ENCODE peak calls at places on chromosomes 6 and 20, in four cellular contexts. One of them, this sample, is unnamed. For H3K4me1, the result is how much of the 10 kb centered on the place peaks cover.

GRCh38 chr20:46414608-46415007 is 8.2 kb upstream of the ELMO2 start:
- DNase-seq in colonic mucosa: no peak
- DNase-seq in left lung: no peak
- DNase-seq in tibial artery: no peak
- DNase-seq in this sample: no peak

GRCh38 chr6:122381494-122382083 is 17.9 kb upstream of the HSF2 start:
- DNase-seq in colonic mucosa: peak
- DNase-seq in left lung: no peak
- DNase-seq in tibial artery: no peak
- DNase-seq in this sample: no peak

GRCh38 chr6:162442675-162443074 is 284.9 kb downstream of the PRKN start:
- DNase-seq in colonic mucosa: no peak
- DNase-seq in left lung: no peak
- DNase-seq in tibial artery: no peak
- DNase-seq in this sample: no peak

GRCh38 chr6:135826225-135826804 is 25.2 kb upstream of the PDE7B start:
- DNase-seq in colonic mucosa: no peak
- DNase-seq in left lung: no peak
- DNase-seq in tibial artery: no peak
- DNase-seq in this sample: no peak

GRCh38 chr6:14441371-14441781 is 323.8 kb downstream of the CD83 start:
- DNase-seq in colonic mucosa: no peak
- DNase-seq in left lung: no peak
- DNase-seq in tibial artery: no peak
- DNase-seq in this sample: no peak

GRCh38 chr6:24543683-24544082 is 48.9 kb downstream of the ALDH5A1 start:
- DNase-seq in colonic mucosa: no peak
- DNase-seq in left lung: no peak
- DNase-seq in tibial artery: no peak
- DNase-seq in this sample: no peak

GRCh38 chr6:133590814-133591213 is 298.1 kb upstream of the TCF21 start:
- DNase-seq in colonic mucosa: no peak
- DNase-seq in left lung: no peak
- DNase-seq in tibial artery: no peak
- DNase-seq in this sample: no peak

GRCh38 chr20:34871966-34872603 is 571 bp downstream of the GGT7 start:
- DNase-seq in colonic mucosa: no peak
- DNase-seq in left lung: no peak
- DNase-seq in tibial artery: no peak
- DNase-seq in this sample: no peak

GRCh38 chr6:45498620-45499019 is 120.9 kb upstream of the SUPT3H start:
- DNase-seq in colonic mucosa: no peak
- DNase-seq in left lung: no peak
- DNase-seq in tibial artery: no peak
- DNase-seq in this sample: no peak

GRCh38 chr20:23050847-23051627 is 1.6 kb upstream of the THBD start:
- DNase-seq in colonic mucosa: peak
- DNase-seq in left lung: peak
- DNase-seq in tibial artery: peak
- DNase-seq in this sample: peak

GRCh38 chr6:53357576-53358343 is 9.0 kb upstream of the ELOVL5 start:
- DNase-seq in colonic mucosa: no peak
- DNase-seq in left lung: no peak
- DNase-seq in tibial artery: no peak
- DNase-seq in this sample: no peak

GRCh38 chr20:40711078-40711477 is 22.0 kb upstream of the MAFB start:
- DNase-seq in colonic mucosa: no peak
- DNase-seq in left lung: no peak
- DNase-seq in tibial artery: no peak
- DNase-seq in this sample: no peak

GRCh38 chr20:53608071-53608455 is 14.4 kb upstream of the ZNF217 start:
- DNase-seq in colonic mucosa: no peak
- DNase-seq in left lung: no peak
- DNase-seq in tibial artery: no peak
- DNase-seq in this sample: peak

GRCh38 chr20:57941572-57942381 is 232.0 kb upstream of the PMEPA1 start:
- DNase-seq in colonic mucosa: peak
- DNase-seq in left lung: no peak
- DNase-seq in tibial artery: no peak
- DNase-seq in this sample: no peak

GRCh38 chr20:13280609-13281324 is 59.7 kb downstream of the ISM1 start:
- DNase-seq in colonic mucosa: no peak
- DNase-seq in left lung: no peak
- DNase-seq in tibial artery: no peak
- DNase-seq in this sample: no peak

GRCh38 chr20:17657898-17658647 is 24.0 kb downstream of the RRBP1 start:
- DNase-seq in colonic mucosa: no peak
- DNase-seq in left lung: no peak
- DNase-seq in tibial artery: peak
- DNase-seq in this sample: no peak

GRCh38 chr20:44600301-44600700 is 17.9 kb downstream of the PKIG start:
- DNase-seq in colonic mucosa: no peak
- DNase-seq in left lung: no peak
- DNase-seq in tibial artery: no peak
- DNase-seq in this sample: no peak

GRCh38 chr20:44603327-44603726 is 20.9 kb downstream of the PKIG start:
- DNase-seq in colonic mucosa: no peak
- DNase-seq in left lung: no peak
- DNase-seq in tibial artery: no peak
- DNase-seq in this sample: no peak

GRCh38 chr20:44599715-44600114 is 17.3 kb downstream of the PKIG start:
- DNase-seq in colonic mucosa: no peak
- DNase-seq in left lung: no peak
- DNase-seq in tibial artery: no peak
- DNase-seq in this sample: no peak

GRCh38 chr20:44600758-44601562 is 18.6 kb downstream of the PKIG start:
- DNase-seq in colonic mucosa: no peak
- DNase-seq in left lung: no peak
- DNase-seq in tibial artery: peak
- DNase-seq in this sample: no peak

GRCh38 chr20:44601801-44602204 is 19.4 kb downstream of the PKIG start:
- DNase-seq in colonic mucosa: no peak
- DNase-seq in left lung: no peak
- DNase-seq in tibial artery: peak
- DNase-seq in this sample: peak
- H3K4me1 ChIP-seq in colonic mucosa: under half
- H3K4me1 ChIP-seq in left lung: half or more
- H3K4me1 ChIP-seq in tibial artery: half or more
- H3K4me1 ChIP-seq in this sample: under half

DNA sequence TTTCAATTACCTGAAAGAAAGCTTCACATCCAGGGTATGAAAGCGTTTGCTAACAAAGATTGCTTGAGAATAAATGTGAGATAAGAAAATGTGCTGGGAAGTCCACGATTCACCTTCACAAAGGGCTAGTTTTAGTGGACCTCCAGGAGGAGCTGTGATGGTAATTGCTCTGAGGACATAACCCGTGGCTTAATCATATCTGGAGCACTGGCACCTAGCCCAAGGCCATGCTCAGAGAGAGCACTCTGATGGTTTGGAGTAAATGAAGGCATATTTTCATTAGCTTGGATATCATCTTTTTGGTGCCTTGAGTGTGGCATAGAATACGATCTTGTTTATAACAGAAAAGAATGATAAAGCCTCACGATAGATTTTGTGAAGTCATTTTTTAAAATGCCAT is 46.9 kb upstream of the BACH2 start:
- DNase-seq in colonic mucosa: no peak
- DNase-seq in left lung: no peak
- DNase-seq in tibial artery: no peak
- DNase-seq in this sample: no peak
- TF ChIP-seq CTCF in colonic mucosa: no peak
- TF ChIP-seq CTCF in left lung: no peak
- TF ChIP-seq CTCF in tibial artery: no peak
- TF ChIP-seq CTCF in this sample: no peak

DNA sequence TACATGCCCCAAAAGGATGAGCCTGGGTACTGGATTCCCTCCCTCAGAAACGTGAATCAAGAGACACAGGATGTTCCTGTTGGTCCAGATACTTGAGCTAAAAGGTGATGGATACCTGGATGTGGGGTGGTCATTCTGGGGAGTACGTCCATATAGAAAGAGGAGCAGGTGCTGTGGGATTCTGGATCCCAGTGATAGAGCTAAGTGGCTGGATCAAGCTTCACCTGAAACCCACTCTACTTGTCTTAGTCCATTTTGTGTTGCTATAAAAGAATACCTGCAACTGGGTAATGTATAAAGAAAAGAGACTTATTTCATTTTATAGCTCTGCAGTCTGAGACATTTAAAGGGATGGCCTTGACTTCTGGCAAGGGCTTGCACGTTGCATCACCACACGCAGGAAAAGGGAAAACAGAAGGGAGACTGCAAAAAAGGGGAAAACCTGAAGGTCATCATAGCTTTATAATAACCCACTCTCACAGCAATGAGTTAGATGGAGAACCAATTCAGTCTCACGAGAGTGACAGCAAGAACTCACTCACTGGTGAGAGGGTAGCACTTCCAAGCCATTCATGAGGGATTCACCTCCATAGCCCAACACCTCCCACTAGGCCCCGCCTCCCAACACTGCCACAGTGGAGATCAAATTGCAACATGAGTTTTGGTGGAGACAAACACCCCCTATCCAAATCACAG is 31.2 kb downstream of the RIPOR3 start:
- DNase-seq in colonic mucosa: no peak
- DNase-seq in left lung: no peak
- DNase-seq in tibial artery: no peak
- DNase-seq in this sample: no peak
- H3K4me1 ChIP-seq in colonic mucosa: under half
- H3K4me1 ChIP-seq in left lung: under half
- H3K4me1 ChIP-seq in tibial artery: half or more
- H3K4me1 ChIP-seq in this sample: half or more

DNA sequence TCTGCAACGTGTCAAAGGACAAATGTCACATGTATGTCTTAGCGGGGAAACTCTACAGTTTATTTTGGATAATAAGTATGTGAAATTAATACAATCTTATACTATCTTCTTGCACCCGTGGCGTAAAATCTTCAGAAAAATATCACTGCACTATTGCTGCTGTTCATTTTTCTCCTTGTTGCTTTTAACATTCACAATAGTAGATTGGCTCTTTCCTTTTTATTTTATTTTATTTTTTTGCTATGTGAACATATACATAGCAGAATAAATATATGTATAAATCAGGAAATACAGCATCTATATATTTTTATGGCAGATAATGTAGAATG is 15.4 kb downstream of the GPR31 start:
- DNase-seq in colonic mucosa: no peak
- DNase-seq in left lung: no peak
- DNase-seq in tibial artery: no peak
- DNase-seq in this sample: no peak
- TF ChIP-seq CTCF in colonic mucosa: no peak
- TF ChIP-seq CTCF in left lung: no peak
- TF ChIP-seq CTCF in tibial artery: no peak
- TF ChIP-seq CTCF in this sample: peak

DNA sequence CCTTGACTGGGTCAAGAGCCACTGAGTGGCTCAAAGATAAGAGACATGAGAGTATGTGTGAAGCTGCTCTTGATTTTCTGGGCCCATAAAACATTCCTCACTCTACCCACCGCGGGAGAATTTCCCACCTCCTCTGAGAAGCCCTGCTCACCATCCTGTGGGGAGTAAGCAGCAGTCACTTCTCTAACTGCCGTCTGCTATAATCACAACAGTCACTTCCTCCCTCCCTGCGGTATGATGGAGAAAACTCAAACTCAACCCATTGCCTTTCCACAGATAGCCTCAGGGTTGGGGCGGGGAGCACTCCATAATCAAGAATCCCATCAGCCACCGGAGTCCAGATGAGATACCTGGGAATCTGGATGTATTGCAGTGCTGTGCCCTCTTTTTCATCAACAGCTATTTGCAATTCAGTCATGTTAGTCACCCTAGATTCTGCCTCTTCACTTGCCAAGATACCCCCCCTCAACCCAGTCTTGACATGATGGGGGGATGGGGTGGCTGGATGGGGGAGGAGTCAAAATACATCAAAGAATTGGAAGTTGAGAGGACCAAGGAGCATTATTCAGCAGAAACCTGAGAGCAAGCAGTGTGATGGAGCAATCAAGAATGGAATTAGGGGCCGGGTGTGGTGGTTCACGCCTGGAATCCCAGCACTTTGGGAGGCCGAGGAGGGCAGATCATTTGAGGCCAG is 5.1 kb downstream of the MOCS1 start:
- DNase-seq in colonic mucosa: no peak
- DNase-seq in left lung: no peak
- DNase-seq in tibial artery: no peak
- DNase-seq in this sample: no peak
- H3K4me1 ChIP-seq in colonic mucosa: under half
- H3K4me1 ChIP-seq in left lung: under half
- H3K4me1 ChIP-seq in tibial artery: half or more
- H3K4me1 ChIP-seq in this sample: half or more

GRCh38 chr6:137625808-137626207 is 131.6 kb upstream of the OLIG3 start:
- DNase-seq in colonic mucosa: no peak
- DNase-seq in left lung: no peak
- DNase-seq in tibial artery: no peak
- DNase-seq in this sample: no peak
- TF ChIP-seq CTCF in colonic mucosa: no peak
- TF ChIP-seq CTCF in left lung: no peak
- TF ChIP-seq CTCF in tibial artery: no peak
- TF ChIP-seq CTCF in this sample: no peak

DNA sequence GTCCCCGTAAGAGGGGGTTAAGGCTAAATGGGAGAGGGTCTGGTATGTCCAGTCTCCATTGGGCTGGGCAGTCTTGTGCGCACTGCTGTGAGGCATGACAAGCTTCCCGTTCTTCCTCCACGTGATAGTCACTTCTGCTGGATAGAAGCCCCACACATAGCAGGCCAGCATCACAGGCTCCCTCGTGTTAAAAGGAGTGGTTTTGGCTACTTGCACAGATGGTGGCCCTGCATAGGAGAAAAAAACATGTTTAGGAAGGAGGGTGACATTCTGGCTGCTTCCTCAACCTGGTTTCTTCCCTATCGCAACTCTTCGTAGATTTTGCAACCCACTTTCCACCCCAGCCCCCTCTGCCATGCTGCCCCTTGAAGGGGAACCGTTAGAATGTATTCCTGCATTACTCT is 3.6 kb downstream of the HLA-DMB start:
- DNase-seq in colonic mucosa: no peak
- DNase-seq in left lung: no peak
- DNase-seq in tibial artery: peak
- DNase-seq in this sample: no peak
- H3K4me1 ChIP-seq in colonic mucosa: under half
- H3K4me1 ChIP-seq in left lung: half or more
- H3K4me1 ChIP-seq in tibial artery: under half
- H3K4me1 ChIP-seq in this sample: under half

This sample was measured in right atrium auricular region.